ENCODE peak calls at places on chromosomes 13 and 19, in four cellular contexts. Y, L, M and F are unnamed samples.

GRCh38 chr13:97435794-97436193 is 1.8 kb downstream of the RAP2A start:
- DNase-seq in Y (no peak), M (no peak), L (no peak), F (no peak)

GRCh38 chr13:111216166-111216960 is 101.3 kb downstream of the ARHGEF7 start:
- DNase-seq in Y (peak; percentile 13), M (peak; percentile 29), L (no peak), F (peak; percentile 17)

GRCh38 chr19:10672529-10673150 is 18.5 kb downstream of the ILF3 start:
- DNase-seq in L (no peak), M (no peak), Y (no peak), F (no peak)

GRCh38 chr19:18013621-18014111 is 5.7 kb downstream of the ARRDC2 start:
- DNase-seq in L (no peak), M (peak; percentile 95), Y (peak; percentile 57), F (no peak)

GRCh38 chr19:44848036-44848804 is 2.1 kb downstream of the NECTIN2 start:
- DNase-seq in L (no peak), Y (peak; percentile 41), M (no peak), F (peak; percentile 35)

GRCh38 chr13:71378992-71379905 is 487.8 kb downstream of the DACH1 start:
- DNase-seq in Y (no peak), L (no peak), M (no peak), F (no peak)

GRCh38 chr19:46904114-46905060 is 43.6 kb downstream of the ARHGAP35 start:
- DNase-seq in M (no peak), Y (no peak), L (no peak), F (no peak)

GRCh38 chr13:46617382-46617781 is 64.4 kb downstream of the LRCH1 start:
- DNase-seq in Y (no peak), M (no peak), L (no peak), F (no peak)

GRCh38 chr19:611506-611869 is 21.8 kb downstream of the HCN2 start:
- DNase-seq in Y (no peak), L (no peak), M (no peak), F (no peak)

GRCh38 chr13:26062853-26063444 is 11.1 kb upstream of the SHISA2 start:
- DNase-seq in Y (peak; percentile 24), M (peak; percentile 59), L (no peak), F (peak; percentile 18)

GRCh38 chr13:21075303-21076264 is 14.2 kb upstream of the LATS2 start:
- DNase-seq in Y (no peak), M (no peak), L (no peak), F (no peak)

GRCh38 chr13:77781804-77782203 is 84.3 kb downstream of the SLAIN1 start:
- DNase-seq in M (no peak), Y (no peak), L (no peak), F (no peak)

GRCh38 chr13:107138468-107138867 is 570.5 kb upstream of the ARGLU1 start:
- DNase-seq in M (no peak), L (no peak), Y (no peak), F (no peak)

GRCh38 chr13:20401586-20401957 is 124.1 kb downstream of the CRYL1 start:
- DNase-seq in L (no peak), M (no peak), Y (no peak), F (no peak)

GRCh38 chr13:97257800-97258799 is 36.0 kb downstream of the MBNL2 start:
- DNase-seq in Y (peak; percentile 81), L (peak; percentile 37), M (peak; percentile 87), F (peak; percentile 50)

GRCh38 chr13:110971486-110971885 is 56.6 kb upstream of the ANKRD10 start:
- DNase-seq in L (no peak), Y (no peak), M (no peak), F (no peak)

GRCh38 chr13:26914624-26915023 is 154.0 kb upstream of the GPR12 start:
- DNase-seq in M (no peak), L (peak; percentile 9), Y (no peak), F (no peak)

GRCh38 chr19:52542984-52543664 is 15.7 kb downstream of the ZNF808 start:
- DNase-seq in Y (no peak), M (no peak), L (peak; percentile 66), F (no peak)

GRCh38 chr19:29546583-29547190 is 20.9 kb downstream of the VSTM2B start:
- DNase-seq in L (no peak), M (peak; percentile 51), Y (no peak), F (no peak)

GRCh38 chr13:39455534-39456175 is 147.3 kb downstream of the LHFPL6 start:
- DNase-seq in M (no peak), Y (no peak), L (no peak), F (no peak)

GRCh38 chr13:65594255-65594654 is 1635.9 kb downstream of the PCDH9 start:
- DNase-seq in M (no peak), Y (no peak), L (no peak), F (no peak)

GRCh38 chr13:27006519-27007161 is 165.0 kb downstream of the USP12 start:
- DNase-seq in M (no peak), L (no peak), Y (no peak), F (peak; percentile 39)

GRCh38 chr13:53357582-53357981 is 329.0 kb downstream of the OLFM4 start:
- DNase-seq in Y (no peak), M (no peak), L (no peak), F (no peak)

GRCh38 chr19:49114630-49115363 is 627 bp downstream of the LIN7B start:
- DNase-seq in Y (peak; percentile 72), L (no peak), M (peak; percentile 46), F (peak; percentile 47)

GRCh38 chr13:25170554-25171107 is 1.5 kb downstream of the AMER2 start:
- DNase-seq in Y (no peak), L (no peak), M (no peak), F (peak; percentile 20)

GRCh38 chr19:16590876-16591802 is 18.9 kb upstream of the SLC35E1 start:
- DNase-seq in M (no peak), L (no peak), Y (no peak), F (no peak)

GRCh38 chr19:40366697-40367561 is 18.4 kb downstream of the PLD3 start:
- DNase-seq in L (no peak), Y (peak; percentile 78), M (no peak), F (no peak)

GRCh38 chr19:53091413-53091812 is 11.8 kb downstream of the ZNF160 start:
- DNase-seq in L (no peak), M (no peak), Y (no peak), F (no peak)

GRCh38 chr19:12202250-12202649 is 39.4 kb downstream of the ZNF136 start:
- DNase-seq in Y (peak; percentile 51), M (peak; percentile 56), L (no peak), F (no peak)

GRCh38 chr19:4844348-4845179 is 13.1 kb upstream of the TICAM1 start:
- DNase-seq in L (no peak), Y (no peak), M (peak; percentile 75), F (no peak)
- TF ChIP-seq BHLHE40 in L (no peak), Y (no peak), M (no peak), F (no peak)

GRCh38 chr13:66831317-66831716 is 398.8 kb downstream of the PCDH9 start:
- DNase-seq in L (no peak), M (no peak), Y (no peak), F (no peak)

GRCh38 chr13:66829803-66830202 is 400.3 kb downstream of the PCDH9 start:
- DNase-seq in L (no peak), M (no peak), Y (no peak), F (no peak)

GRCh38 chr13:66826398-66826797 is 403.7 kb downstream of the PCDH9 start:
- DNase-seq in M (no peak), L (no peak), Y (no peak), F (no peak)
- TF ChIP-seq TARDBP in M (no peak), L (no peak), Y (no peak), F (no peak)

GRCh38 chr19:13681509-13681908 is 82.8 kb upstream of the MRI1 start:
- DNase-seq in M (no peak), Y (no peak), L (no peak), F (no peak)
- TF ChIP-seq BHLHE40 in M (no peak), Y (no peak), L (no peak), F (no peak)

GRCh38 chr19:56958428-56958827 is 117.9 kb upstream of the PEG3 start:
- DNase-seq in M (no peak), L (no peak), Y (no peak), F (no peak)
- TF ChIP-seq TARDBP in M (no peak), L (no peak), Y (no peak), F (no peak)

GRCh38 chr13:113350938-113351335 is 13.0 kb downstream of the GRTP1 start:
- DNase-seq in L (no peak), Y (no peak), M (no peak), F (no peak)

GRCh38 chr13:113350065-113350937 is 13.6 kb downstream of the GRTP1 start:
- DNase-seq in L (no peak), Y (no peak), M (peak; percentile 20), F (no peak)

GRCh38 chr13:113349491-113349890 is 14.4 kb downstream of the GRTP1 start:
- DNase-seq in L (no peak), Y (no peak), M (no peak), F (no peak)

GRCh38 chr13:113353254-113353653 is 10.7 kb downstream of the GRTP1 start:
- DNase-seq in L (no peak), Y (no peak), M (no peak), F (no peak)

DNA sequence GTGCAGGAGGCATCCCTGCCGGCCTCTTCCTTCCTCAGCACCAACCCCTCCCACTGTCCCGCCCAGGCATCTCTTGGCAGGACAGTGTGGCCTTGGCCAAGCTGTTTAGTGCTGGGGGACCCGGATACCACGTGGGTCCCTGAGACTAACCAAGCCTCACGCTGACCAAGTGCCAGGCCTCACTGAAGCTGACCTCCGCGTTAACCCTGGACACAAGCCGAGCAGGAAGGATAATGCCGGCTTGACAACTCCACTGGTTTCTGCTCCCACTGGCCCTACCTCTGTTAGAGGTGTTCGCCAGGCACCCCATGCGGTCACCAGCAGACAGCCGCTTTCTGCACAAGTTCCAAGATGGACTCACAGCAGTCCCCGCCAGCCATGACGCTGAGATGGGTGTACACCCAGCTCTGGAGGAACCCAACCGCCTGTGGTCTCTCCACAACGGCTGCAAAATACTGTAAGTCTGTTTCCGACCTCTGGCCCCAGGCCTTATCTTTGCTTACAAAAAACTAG is 12.4 kb downstream of the GRTP1 start:
- DNase-seq in Y (no peak), M (no peak), L (no peak), F (no peak)
- TF ChIP-seq BHLHE40 in Y (no peak), M (no peak), L (no peak), F (no peak)

GRCh38 chr13:74675185-74675584 is 541.0 kb upstream of the KLF12 start:
- DNase-seq in L (no peak), Y (no peak), M (no peak), F (no peak)
- TF ChIP-seq TARDBP in L (no peak), Y (no peak), M (no peak), F (no peak)

GRCh38 chr13:108769213-108770070 is 140.0 kb downstream of the MYO16 start:
- DNase-seq in Y (peak; percentile 89), M (no peak), L (no peak), F (no peak)
- TF ChIP-seq BHLHE40 in Y (no peak), M (no peak), L (no peak), F (no peak)